ENCODE peak calls at places on chromosomes 1 and 21, in four cellular contexts. One of them, this sample, is unnamed.

GRCh38 chr1:40768146-40768990 is 15.2 kb upstream of the KCNQ4 start:
- DNase-seq in IMR-90: no peak
- DNase-seq in H1: no peak
- DNase-seq in K562: no peak
- DNase-seq in this sample: no peak

GRCh38 chr1:90854559-90854958 is 137.5 kb upstream of the BARHL2 start:
- DNase-seq in H1: no peak
- DNase-seq in K562: no peak
- DNase-seq in IMR-90: no peak
- DNase-seq in this sample: no peak

GRCh38 chr1:46173361-46173856 is 1.5 kb upstream of the TSPAN1 start:
- DNase-seq in IMR-90: peak
- DNase-seq in K562: peak
- DNase-seq in H1: no peak
- DNase-seq in this sample: no peak

GRCh38 chr1:27872802-27873665 is 690 bp downstream of the THEMIS2 start:
- DNase-seq in K562: peak
- DNase-seq in IMR-90: peak
- DNase-seq in H1: no peak
- DNase-seq in this sample: no peak

GRCh38 chr1:183909672-183910071 is 104.8 kb downstream of the RGL1 start:
- DNase-seq in K562: no peak
- DNase-seq in H1: no peak
- DNase-seq in IMR-90: no peak
- DNase-seq in this sample: no peak

GRCh38 chr1:87213126-87213496 is 115.6 kb upstream of the LMO4 start:
- DNase-seq in H1: no peak
- DNase-seq in IMR-90: no peak
- DNase-seq in K562: no peak
- DNase-seq in this sample: no peak

GRCh38 chr1:25771246-25772114 is 28.5 kb upstream of the SELENON start:
- DNase-seq in H1: no peak
- DNase-seq in IMR-90: peak
- DNase-seq in K562: no peak
- DNase-seq in this sample: peak

GRCh38 chr1:31356427-31356826 is 16.4 kb downstream of the FABP3 start:
- DNase-seq in IMR-90: no peak
- DNase-seq in H1: no peak
- DNase-seq in K562: no peak
- DNase-seq in this sample: no peak

GRCh38 chr1:52032124-52032784 is 1.4 kb downstream of the KTI12 start:
- DNase-seq in H1: no peak
- DNase-seq in K562: no peak
- DNase-seq in IMR-90: peak
- DNase-seq in this sample: no peak

GRCh38 chr1:94863297-94863911 is 43.2 kb downstream of the SLC44A3 start:
- DNase-seq in IMR-90: peak
- DNase-seq in H1: no peak
- DNase-seq in K562: no peak
- DNase-seq in this sample: no peak

GRCh38 chr1:157289424-157290105 is 151.4 kb upstream of the ETV3 start:
- DNase-seq in H1: no peak
- DNase-seq in IMR-90: no peak
- DNase-seq in K562: no peak
- DNase-seq in this sample: no peak

GRCh38 chr1:214899908-214900470 is 182.5 kb upstream of the KCNK2 start:
- DNase-seq in K562: no peak
- DNase-seq in H1: no peak
- DNase-seq in IMR-90: peak
- DNase-seq in this sample: no peak

GRCh38 chr1:13725714-13726175 is 25.8 kb downstream of the PRDM2 start:
- DNase-seq in H1: no peak
- DNase-seq in IMR-90: peak
- DNase-seq in K562: no peak
- DNase-seq in this sample: peak

GRCh38 chr1:55214903-55215193 is 316 bp downstream of the USP24 start:
- DNase-seq in H1: no peak
- DNase-seq in IMR-90: peak
- DNase-seq in K562: no peak
- DNase-seq in this sample: no peak

GRCh38 chr1:85656256-85656655 is 52.0 kb downstream of the ZNHIT6 start:
- DNase-seq in K562: no peak
- DNase-seq in H1: no peak
- DNase-seq in IMR-90: peak
- DNase-seq in this sample: no peak

GRCh38 chr1:112731451-112731850 is 16.3 kb upstream of the PPM1J start:
- DNase-seq in K562: no peak
- DNase-seq in H1: no peak
- DNase-seq in IMR-90: peak
- DNase-seq in this sample: no peak

GRCh38 chr21:21605502-21605901 is 607.3 kb downstream of the NCAM2 start:
- DNase-seq in K562: no peak
- DNase-seq in IMR-90: no peak
- DNase-seq in H1: no peak
- DNase-seq in this sample: no peak

GRCh38 chr1:59005491-59006308 is 221.9 kb upstream of the JUN start:
- DNase-seq in H1: no peak
- DNase-seq in IMR-90: no peak
- DNase-seq in K562: no peak
- DNase-seq in this sample: no peak

GRCh38 chr1:66351474-66351873 is 182.5 kb upstream of the SGIP1 start:
- DNase-seq in K562: no peak
- DNase-seq in IMR-90: peak
- DNase-seq in H1: no peak
- DNase-seq in this sample: no peak

GRCh38 chr1:19343617-19344350 is 31.7 kb downstream of the SLC66A1 start:
- DNase-seq in IMR-90: no peak
- DNase-seq in K562: no peak
- DNase-seq in H1: no peak
- DNase-seq in this sample: no peak

GRCh38 chr1:212309967-212310366 is 24.8 kb downstream of the PPP2R5A start:
- DNase-seq in H1: no peak
- DNase-seq in IMR-90: no peak
- DNase-seq in K562: no peak
- DNase-seq in this sample: peak

GRCh38 chr1:64980745-64981601 is 14.6 kb upstream of the JAK1 start:
- DNase-seq in IMR-90: peak
- DNase-seq in H1: no peak
- DNase-seq in K562: no peak
- DNase-seq in this sample: peak

GRCh38 chr1:97094257-97094972 is 372.8 kb downstream of the PTBP2 start:
- DNase-seq in K562: no peak
- DNase-seq in IMR-90: peak
- DNase-seq in H1: no peak
- DNase-seq in this sample: no peak

GRCh38 chr1:208107415-208107814 is 136.8 kb downstream of the PLXNA2 start:
- DNase-seq in H1: no peak
- DNase-seq in K562: no peak
- DNase-seq in IMR-90: no peak
- DNase-seq in this sample: no peak

GRCh38 chr1:58432813-58433668 is 113.5 kb downstream of the OMA1 start:
- DNase-seq in K562: no peak
- DNase-seq in H1: peak
- DNase-seq in IMR-90: peak
- DNase-seq in this sample: no peak

GRCh38 chr1:114251573-114251939 is 97.9 kb upstream of the SYT6 start:
- DNase-seq in K562: no peak
- DNase-seq in IMR-90: no peak
- DNase-seq in H1: no peak
- DNase-seq in this sample: no peak

GRCh38 chr1:61110587-61110986 is 28.2 kb downstream of the NFIA start:
- DNase-seq in IMR-90: no peak
- DNase-seq in H1: no peak
- DNase-seq in K562: no peak
- DNase-seq in this sample: no peak

GRCh38 chr1:27142464-27142863 is 12.5 kb downstream of the SLC9A1 start:
- DNase-seq in IMR-90: no peak
- DNase-seq in H1: no peak
- DNase-seq in K562: no peak
- DNase-seq in this sample: no peak

GRCh38 chr21:44598031-44598430 is 2.4 kb upstream of the KRTAP10-7 start:
- DNase-seq in IMR-90: no peak
- DNase-seq in H1: no peak
- DNase-seq in K562: no peak
- DNase-seq in this sample: no peak
- H2AFZ ChIP-seq in IMR-90: no peak
- H2AFZ ChIP-seq in H1: no peak
- H2AFZ ChIP-seq in K562: peak
- H2AFZ ChIP-seq in this sample: no peak

GRCh38 chr1:115539736-115540135 is 102.0 kb upstream of the VANGL1 start:
- DNase-seq in K562: no peak
- DNase-seq in H1: no peak
- DNase-seq in IMR-90: peak
- DNase-seq in this sample: no peak
- TF ChIP-seq MAFK in K562: no peak
- TF ChIP-seq MAFK in H1: no peak
- TF ChIP-seq MAFK in IMR-90: no peak
- TF ChIP-seq MAFK in this sample: no peak

DNA sequence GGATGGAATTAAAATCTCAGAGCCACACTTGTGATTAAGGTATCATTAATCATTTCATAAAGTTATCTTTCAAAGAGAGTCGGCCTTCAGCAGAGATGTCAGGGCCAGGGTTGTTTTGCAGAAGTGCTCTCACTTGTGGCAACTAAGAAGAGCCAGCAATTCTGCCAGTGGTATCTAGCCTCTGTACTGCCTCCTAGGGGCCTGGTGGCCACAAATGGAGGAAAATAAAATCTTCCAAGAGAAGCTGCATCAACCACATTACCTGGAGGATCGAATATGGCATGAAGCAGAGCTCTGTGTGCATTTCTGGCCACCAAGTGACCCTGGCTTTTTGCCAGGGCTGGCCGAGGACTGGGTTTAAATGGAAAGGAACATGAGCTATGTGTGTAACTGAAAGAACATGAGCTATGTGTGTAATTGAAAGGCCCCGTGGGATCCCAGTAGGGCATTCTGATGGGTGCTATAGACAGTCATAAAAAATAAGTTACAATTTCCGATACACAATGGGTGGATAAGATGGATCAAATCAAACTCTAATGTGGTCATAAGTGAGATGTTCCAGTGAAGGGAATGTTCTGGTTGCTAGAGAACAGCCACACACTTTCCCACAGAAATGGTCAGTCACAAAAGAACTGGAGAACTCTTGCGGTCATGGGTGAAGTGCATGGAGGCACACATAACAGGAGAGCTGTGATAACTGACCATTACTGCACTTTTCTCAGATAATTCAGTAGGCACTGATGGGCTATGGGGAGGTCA is 335.8 kb downstream of the CAMTA1 start:
- DNase-seq in K562: peak
- DNase-seq in IMR-90: no peak
- DNase-seq in H1: no peak
- DNase-seq in this sample: no peak
- H2AFZ ChIP-seq in K562: no peak
- H2AFZ ChIP-seq in IMR-90: no peak
- H2AFZ ChIP-seq in H1: no peak
- H2AFZ ChIP-seq in this sample: no peak

DNA sequence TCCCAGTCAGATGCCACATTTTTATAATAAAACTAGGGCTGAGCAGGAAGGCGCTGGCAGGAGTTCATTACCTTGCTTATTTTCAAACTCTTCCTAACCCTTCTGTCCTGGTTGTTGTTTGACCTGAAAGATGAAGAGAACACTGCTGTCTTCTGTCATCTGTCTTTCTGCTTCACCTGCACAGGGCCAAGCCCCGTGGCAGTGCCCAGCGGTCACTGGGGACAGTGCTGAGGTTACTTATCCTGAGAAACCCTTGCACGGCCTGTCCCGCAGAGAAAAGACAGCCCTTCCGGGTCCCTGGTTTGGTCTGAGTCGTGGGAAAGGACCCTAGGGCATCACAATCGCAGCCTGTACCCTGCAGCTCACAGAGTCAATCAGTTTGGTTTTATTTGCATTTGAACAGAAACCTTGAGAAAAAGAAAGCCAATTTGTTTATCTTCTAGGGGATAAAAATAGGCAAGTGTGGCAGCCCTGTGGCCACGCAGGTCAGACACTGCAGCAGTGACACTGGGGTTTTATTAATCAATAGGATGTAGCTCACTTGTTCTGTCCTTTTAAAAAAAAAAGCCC is 119.8 kb downstream of the PEX14 start:
- DNase-seq in H1: no peak
- DNase-seq in K562: no peak
- DNase-seq in IMR-90: no peak
- DNase-seq in this sample: no peak
- TF ChIP-seq MAFK in H1: no peak
- TF ChIP-seq MAFK in K562: no peak
- TF ChIP-seq MAFK in IMR-90: no peak
- TF ChIP-seq MAFK in this sample: no peak

GRCh38 chr1:229238231-229238630 is 32.7 kb upstream of the RAB4A start:
- DNase-seq in H1: no peak
- DNase-seq in IMR-90: no peak
- DNase-seq in K562: no peak
- DNase-seq in this sample: no peak
- H2AFZ ChIP-seq in H1: no peak
- H2AFZ ChIP-seq in IMR-90: no peak
- H2AFZ ChIP-seq in K562: no peak
- H2AFZ ChIP-seq in this sample: no peak

GRCh38 chr1:227892930-227893695 is 54.6 kb downstream of the WNT9A start:
- DNase-seq in H1: no peak
- DNase-seq in K562: no peak
- DNase-seq in IMR-90: no peak
- DNase-seq in this sample: no peak
- TF ChIP-seq MAFK in H1: no peak
- TF ChIP-seq MAFK in K562: no peak
- TF ChIP-seq MAFK in IMR-90: no peak
- TF ChIP-seq MAFK in this sample: no peak

DNA sequence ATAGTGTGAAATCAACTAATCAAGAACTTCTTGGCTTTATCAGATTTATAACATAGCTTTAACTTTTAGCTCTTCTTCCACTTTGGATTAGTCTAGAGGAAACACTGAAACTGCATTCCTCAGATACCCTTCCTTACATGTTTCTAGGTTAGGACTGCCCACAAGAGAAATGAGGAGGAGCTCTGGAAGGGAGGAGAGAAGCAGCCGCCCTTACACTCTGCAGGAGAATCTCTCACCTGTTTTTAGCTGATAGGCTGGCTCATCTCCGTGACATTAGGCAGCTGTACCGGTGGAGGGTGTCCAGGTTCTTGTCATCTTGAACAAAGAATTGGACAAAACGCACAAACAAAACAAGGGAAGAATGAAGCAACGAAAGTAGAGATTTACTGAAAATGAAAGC is 525.0 kb upstream of the CHRM3 start:
- DNase-seq in H1: no peak
- DNase-seq in IMR-90: no peak
- DNase-seq in K562: no peak
- DNase-seq in this sample: no peak
- H2AFZ ChIP-seq in H1: peak
- H2AFZ ChIP-seq in IMR-90: no peak
- H2AFZ ChIP-seq in K562: no peak
- H2AFZ ChIP-seq in this sample: no peak